ENCODE peak calls at places on chromosomes 2 and 18, in ten cellular contexts. N is left ventricle myocardium inferior; X is HFF-Myc; U is stimulated activated CD4-positive, alpha-beta T cell treated with anti-CD3 and anti-CD28 coated beads, Interleukin-15, amount 100 ng/mL, for 1 hour; V is M059J; F is epithelial cell of esophagus; T is osteocyte; Y is SJSA1; Q is adrenal gland; G is T-helper 1 cell. I is an unnamed sample.

GRCh38 chr2:239180526-239181073 is 220.2 kb downstream of the HDAC4 start:
- DNase-seq in U (no peak), Q (no peak), T (no peak), X (no peak), G (no peak), V (no peak), N (peak; percentile 9), Y (no peak), F (no peak), I (no peak)

GRCh38 chr2:205776139-205776538 is 93.8 kb downstream of the NRP2 start:
- DNase-seq in G (no peak), N (peak; percentile 44), U (no peak), T (no peak), X (no peak), V (no peak), Y (no peak), F (no peak), Q (peak; percentile 57), I (peak; percentile 56)

GRCh38 chr2:227163445-227163997 is 484 bp downstream of the COL4A4 start:
- DNase-seq in T (no peak), V (peak; percentile 24), X (no peak), U (no peak), N (no peak), Q (no peak), Y (no peak), G (no peak), F (no peak), I (no peak)

GRCh38 chr18:41113885-41114482 is 841.0 kb upstream of the PIK3C3 start:
- DNase-seq in U (no peak), Y (no peak), X (no peak), V (peak; percentile 23), Q (no peak), F (peak; percentile 44), T (no peak), G (no peak), N (no peak), I (no peak)

GRCh38 chr2:183532514-183532913 is 408.3 kb downstream of the NUP35 start:
- DNase-seq in X (no peak), F (peak; percentile 78), N (no peak), G (no peak), Q (no peak), T (no peak), U (no peak), Y (no peak), V (no peak), I (no peak)

GRCh38 chr2:127517465-127517864 is 8.8 kb downstream of the IWS1 start:
- DNase-seq in U (no peak), X (no peak), F (no peak), Q (no peak), G (no peak), T (no peak), V (no peak), N (no peak), Y (no peak), I (no peak)

GRCh38 chr2:118668431-118669424 is 178.7 kb downstream of the EN1 start:
- DNase-seq in U (no peak), Y (peak; percentile 98), T (no peak), F (peak; percentile 75), V (peak; percentile 94), X (peak; percentile 82), Q (no peak), G (no peak), N (no peak), I (no peak)

GRCh38 chr2:156319811-156320490 is 12.6 kb downstream of the NR4A2 start:
- DNase-seq in T (no peak), U (no peak), V (no peak), F (no peak), Y (no peak), G (no peak), X (no peak), N (peak; percentile 64), Q (peak; percentile 43), I (no peak)

GRCh38 chr18:56358608-56359007 is 279.8 kb downstream of the TXNL1 start:
- DNase-seq in X (no peak), N (no peak), V (peak; percentile 9), G (no peak), Q (no peak), Y (no peak), U (no peak), T (no peak), F (peak; percentile 37), I (peak; percentile 20)

GRCh38 chr2:203242518-203242917 is 3.7 kb downstream of the CYP20A1 start:
- DNase-seq in F (no peak), U (no peak), Y (no peak), X (no peak), T (no peak), Q (no peak), G (no peak), V (no peak), N (no peak), I (no peak)

GRCh38 chr2:129281761-129282160 is 697.7 kb upstream of the RAB6C start:
- DNase-seq in X (no peak), U (no peak), G (no peak), N (no peak), Y (no peak), Q (no peak), T (no peak), F (no peak), V (no peak), I (no peak)

GRCh38 chr18:56953444-56953843 is 193.4 kb upstream of the BOD1L2 start:
- DNase-seq in Y (no peak), G (no peak), T (no peak), N (no peak), Q (no peak), V (no peak), F (no peak), X (no peak), U (no peak), I (no peak)

GRCh38 chr2:7567646-7568045 is 650.4 kb downstream of the RNF144A start:
- DNase-seq in V (no peak), X (no peak), U (peak; percentile 16), G (no peak), N (no peak), Q (no peak), Y (no peak), T (no peak), F (no peak), I (no peak)

GRCh38 chr2:218022851-218023530 is 20.2 kb upstream of the TNS1 start:
- DNase-seq in G (peak; percentile 4), N (peak; percentile 9), X (no peak), Q (peak; percentile 13), Y (no peak), T (no peak), U (no peak), V (no peak), F (no peak), I (no peak)

GRCh38 chr2:162587653-162588052 is 243.7 kb downstream of the GCA start:
- DNase-seq in Q (no peak), V (no peak), U (no peak), T (no peak), Y (no peak), X (no peak), F (no peak), G (no peak), N (no peak), I (no peak)

GRCh38 chr18:26133652-26134051 is at the start of gene PSMA8:
- DNase-seq in Q (no peak), U (peak; percentile 8), V (no peak), X (no peak), F (no peak), Y (no peak), N (peak; percentile 16), T (no peak), G (peak; percentile 40), I (no peak)

GRCh38 chr2:239944706-239945551 is 80.2 kb downstream of the NDUFA10 start:
- DNase-seq in V (no peak), U (no peak), F (no peak), G (no peak), N (peak; percentile 28), T (no peak), Q (no peak), Y (no peak), X (no peak), I (peak; percentile 87)

GRCh38 chr2:23280401-23280800 is 104.6 kb upstream of the KLHL29 start:
- DNase-seq in G (no peak), X (no peak), T (no peak), N (no peak), V (peak; percentile 63), U (no peak), F (peak; percentile 54), Q (no peak), Y (peak; percentile 15), I (no peak)

GRCh38 chr2:225074366-225074765 is 32.1 kb upstream of the DOCK10 start:
- DNase-seq in F (no peak), U (no peak), T (no peak), Q (no peak), V (no peak), Y (no peak), N (no peak), G (no peak), X (no peak), I (no peak)

GRCh38 chr2:181354626-181355025 is 102.6 kb upstream of the ITGA4 start:
- DNase-seq in N (no peak), V (peak; percentile 68), T (no peak), F (peak; percentile 81), X (no peak), U (no peak), Y (no peak), G (no peak), Q (no peak), I (peak; percentile 74)

GRCh38 chr2:68807821-68808266 is 63.4 kb downstream of the BMP10 start:
- DNase-seq in F (peak; percentile 97), N (no peak), Y (no peak), G (no peak), Q (no peak), X (no peak), V (peak; percentile 47), T (no peak), U (no peak), I (peak; percentile 32)

GRCh38 chr18:3594760-3595241 is 144.8 kb downstream of the TGIF1 start:
- DNase-seq in V (peak; percentile 69), N (peak; percentile 32), T (no peak), F (peak; percentile 69), X (no peak), Q (no peak), G (no peak), U (no peak), Y (no peak), I (no peak)

GRCh38 chr2:86488561-86489250 is 47.5 kb downstream of the KDM3A start:
- DNase-seq in G (no peak), Q (no peak), V (no peak), U (no peak), Y (no peak), N (no peak), X (no peak), T (no peak), F (no peak), I (no peak)

GRCh38 chr18:3046216-3046808 is 33.4 kb upstream of the LPIN2 start:
- DNase-seq in Q (no peak), N (no peak), U (no peak), Y (no peak), X (no peak), F (no peak), T (peak; percentile 49), G (no peak), V (no peak), I (no peak)

GRCh38 chr2:68943581-68944568 is 8.8 kb downstream of the GKN2 start:
- DNase-seq in V (peak; percentile 60), U (peak; percentile 15), X (peak; percentile 31), G (peak; percentile 29), T (no peak), F (peak; percentile 61), Q (peak; percentile 66), Y (peak; percentile 68), N (no peak), I (peak; percentile 5)

GRCh38 chr18:14924226-14924625 is 176.3 kb downstream of the ANKRD30B start:
- DNase-seq in T (no peak), F (no peak), N (no peak), Y (no peak), G (no peak), U (no peak), X (no peak), V (peak; percentile 9), Q (no peak), I (no peak)

GRCh38 chr2:205858781-205859478 is 176.6 kb downstream of the NRP2 start:
- DNase-seq in G (no peak), X (no peak), U (no peak), Y (no peak), N (peak; percentile 35), T (no peak), Q (no peak), V (peak; percentile 49), F (peak; percentile 10), I (no peak)

GRCh38 chr2:118237451-118237850 is 149.2 kb downstream of the INSIG2 start:
- DNase-seq in V (no peak), F (no peak), Q (no peak), X (no peak), G (no peak), T (no peak), Y (no peak), N (no peak), U (no peak), I (no peak)

I was measured in HL-60.